ENCODE peak calls at places on chromosomes 2 and 18, in seven cellular contexts. D is glutamatergic neuron, I is dorsolateral prefrontal cortex, W is fibroblast of the aortic adventitia, X is nephron progenitor cell, T is astrocyte of the spinal cord, C is endothelial cell of umbilical vein. E is an unnamed sample.

GRCh38 chr18:8805552-8805951 is 100.2 kb downstream of the MTCL1 start:
- DNase-seq in C (no peak), W (peak), D (no peak), I (no peak), X (no peak), T (no peak), E (no peak)

GRCh38 chr2:43193996-43194869 is 32.2 kb downstream of the ZFP36L2 start:
- DNase-seq in X (no peak), W (no peak), T (no peak), C (no peak), D (no peak), I (no peak), E (no peak)

GRCh38 chr2:106192752-106193490 is 1.2 kb downstream of the UXS1 start:
- DNase-seq in X (no peak), W (peak), C (peak), I (no peak), D (no peak), T (peak), E (no peak)

GRCh38 chr18:58953627-58954026 is 89.0 kb downstream of the ZNF532 start:
- DNase-seq in I (no peak), D (no peak), C (peak), X (no peak), T (no peak), W (no peak), E (no peak)

GRCh38 chr2:234914371-234915154 is 37.3 kb upstream of the SH3BP4 start:
- DNase-seq in W (no peak), I (peak), T (no peak), X (no peak), D (no peak), C (no peak), E (no peak)

GRCh38 chr2:108129636-108130035 is 110.1 kb upstream of the SULT1C3 start:
- DNase-seq in T (no peak), D (no peak), W (no peak), X (no peak), C (no peak), I (no peak), E (no peak)

GRCh38 chr18:26865557-26865956 is at the start of gene AQP4:
- DNase-seq in W (no peak), T (no peak), D (no peak), X (peak), I (peak), C (no peak), E (no peak)

GRCh38 chr2:166158546-166158945 is 30.7 kb upstream of the SCN1A start:
- DNase-seq in W (peak), X (no peak), I (no peak), C (no peak), T (no peak), D (no peak), E (no peak)

GRCh38 chr18:76955529-76956170 is 133.3 kb downstream of the ZNF236 start:
- DNase-seq in I (no peak), X (no peak), W (no peak), D (no peak), C (no peak), T (no peak), E (no peak)

GRCh38 chr2:219656523-219656922 is 29.1 kb downstream of the SLC4A3 start:
- DNase-seq in X (no peak), C (no peak), D (no peak), I (no peak), T (peak), W (peak), E (no peak)

GRCh38 chr2:45554073-45554742 is 56.9 kb downstream of the SRBD1 start:
- DNase-seq in X (no peak), T (peak), C (no peak), I (no peak), W (peak), D (no peak), E (no peak)

GRCh38 chr2:11889101-11889850 is 142.8 kb downstream of the LPIN1 start:
- DNase-seq in X (no peak), D (no peak), C (no peak), W (no peak), T (no peak), I (no peak), E (no peak)

GRCh38 chr2:19540739-19541503 is 182.5 kb upstream of the OSR1 start:
- DNase-seq in T (peak), D (no peak), I (no peak), C (no peak), X (no peak), W (peak), E (no peak)

GRCh38 chr2:147374410-147374811 is 470.4 kb upstream of the ACVR2A start:
- DNase-seq in T (peak), W (peak), C (no peak), X (no peak), D (no peak), I (no peak), E (no peak)

GRCh38 chr2:63699549-63699839 is 110.7 kb downstream of the MDH1 start:
- DNase-seq in X (no peak), T (peak), C (no peak), W (peak), D (no peak), I (no peak), E (no peak)

GRCh38 chr2:13114391-13114790 is 397.7 kb downstream of the TRIB2 start:
- DNase-seq in T (peak), D (no peak), C (no peak), X (no peak), I (no peak), W (peak), E (no peak)

GRCh38 chr2:25215948-25216679 is 47.7 kb upstream of the POMC start:
- DNase-seq in T (peak), I (no peak), C (peak), X (peak), W (peak), D (peak), E (peak)

GRCh38 chr18:46546111-46546640 is 110.8 kb downstream of the LOXHD1 start:
- DNase-seq in C (no peak), I (no peak), D (no peak), X (no peak), W (peak), T (no peak), E (no peak)

GRCh38 chr18:22705328-22705727 is 227.8 kb upstream of the RBBP8 start:
- DNase-seq in T (peak), W (peak), X (no peak), I (no peak), C (no peak), D (no peak), E (no peak)

GRCh38 chr2:109260116-109260855 is 131.3 kb downstream of the SH3RF3 start:
- DNase-seq in T (no peak), I (no peak), C (no peak), X (no peak), D (no peak), W (no peak), E (no peak)

GRCh38 chr2:223537669-223538601 is 64.2 kb downstream of the SCG2 start:
- DNase-seq in W (peak), T (peak), C (peak), I (no peak), D (no peak), X (no peak), E (no peak)

GRCh38 chr2:151063271-151063670 is 198.4 kb downstream of the RBM43 start:
- DNase-seq in W (peak), T (peak), C (peak), X (no peak), I (no peak), D (no peak), E (no peak)

GRCh38 chr2:217325251-217325650 is 465.4 kb upstream of the TNP1 start:
- DNase-seq in W (no peak), D (no peak), I (no peak), C (no peak), T (no peak), X (no peak), E (no peak)

GRCh38 chr2:100831831-100832230 is 11.9 kb downstream of the NPAS2 start:
- DNase-seq in X (no peak), T (no peak), I (peak), W (no peak), D (no peak), C (no peak), E (no peak)

GRCh38 chr2:165505514-165505913 is 36.0 kb downstream of the CSRNP3 start:
- DNase-seq in X (no peak), I (no peak), W (peak), T (no peak), D (no peak), C (no peak), E (no peak)

GRCh38 chr2:180450841-180451240 is 443.7 kb upstream of the CWC22 start:
- DNase-seq in C (no peak), X (no peak), D (no peak), W (no peak), T (no peak), I (no peak), E (no peak)

GRCh38 chr2:180443896-180444295 is 436.8 kb upstream of the CWC22 start:
- DNase-seq in C (no peak), X (no peak), I (no peak), T (no peak), D (no peak), W (peak), E (no peak)

GRCh38 chr2:180446492-180446891 is 439.4 kb upstream of the CWC22 start:
- DNase-seq in I (no peak), W (no peak), D (no peak), T (no peak), C (no peak), X (no peak), E (no peak)

DNA sequence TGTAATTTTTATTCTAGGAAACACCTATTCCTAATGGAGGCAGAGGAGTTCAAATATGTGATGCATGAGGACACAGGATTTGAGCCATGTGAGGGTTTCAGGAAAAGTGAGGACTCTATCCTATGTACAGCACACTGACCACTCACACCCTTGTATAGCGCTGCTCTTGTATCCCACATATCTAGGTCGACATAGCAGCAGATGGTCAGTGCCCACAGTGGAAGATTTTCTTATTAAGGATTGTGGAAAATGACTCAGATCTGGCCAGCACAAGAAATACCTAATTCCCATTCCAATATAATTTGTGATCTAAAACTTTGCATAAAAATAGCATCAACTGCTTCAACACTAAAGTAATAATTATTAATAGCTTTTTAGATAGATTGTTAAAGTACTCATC is 442.1 kb upstream of the CWC22 start:
- DNase-seq in T (peak), X (no peak), D (no peak), C (no peak), W (peak), I (no peak), E (no peak)
- TF ChIP-seq CTCF in T (no peak), X (no peak), D (no peak), C (no peak), W (no peak), I (no peak), E (no peak)

GRCh38 chr18:33022370-33022769 is 249.5 kb upstream of the KLHL14 start:
- DNase-seq in X (no peak), W (no peak), D (no peak), C (no peak), T (no peak), I (no peak), E (no peak)

DNA sequence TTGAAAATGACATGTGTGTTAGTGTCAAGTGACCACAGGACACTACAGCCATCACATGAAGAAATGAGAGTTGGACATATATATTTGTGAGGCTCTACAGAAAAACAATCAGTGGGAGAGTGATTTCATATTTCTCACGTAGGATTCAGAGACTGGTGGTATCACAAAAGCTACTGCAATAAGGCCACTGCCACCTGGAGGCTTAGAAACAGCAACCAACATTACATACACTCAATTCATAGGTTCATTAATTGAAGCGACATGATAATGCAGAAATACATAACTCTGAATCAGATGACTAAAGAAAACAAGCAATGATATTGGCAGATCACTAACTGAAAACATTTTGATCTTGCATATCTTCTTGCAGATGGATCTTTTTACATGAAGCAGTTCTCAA is 248.1 kb upstream of the KLHL14 start:
- DNase-seq in T (no peak), I (no peak), X (no peak), D (no peak), W (no peak), C (no peak), E (no peak)
- TF ChIP-seq CTCF in T (no peak), I (no peak), X (no peak), D (no peak), W (no peak), C (no peak), E (no peak)

DNA sequence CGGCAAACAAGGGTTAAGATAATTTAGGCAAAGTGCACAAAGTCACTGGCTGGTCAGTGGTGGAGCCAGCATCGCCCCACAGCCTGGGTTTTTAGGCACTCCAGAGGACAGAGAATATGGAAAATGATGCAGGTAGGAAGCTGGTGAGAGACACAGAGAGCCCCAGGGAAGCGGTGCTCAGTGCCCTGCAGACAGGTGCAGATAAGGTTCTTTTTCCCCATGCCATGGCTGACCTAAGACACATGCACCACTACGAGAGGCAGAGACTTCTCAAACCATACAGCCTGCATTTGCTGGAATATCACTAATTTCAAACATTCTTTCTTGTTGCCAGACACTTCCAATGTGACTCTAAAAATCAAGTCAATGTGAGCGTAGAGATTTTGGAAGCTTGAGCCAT is 205.7 kb upstream of the APCDD1 start:
- DNase-seq in T (no peak), D (no peak), X (no peak), I (no peak), C (no peak), W (no peak), E (no peak)
- TF ChIP-seq CTCF in T (no peak), D (no peak), X (no peak), I (no peak), C (no peak), W (no peak), E (no peak)

GRCh38 chr2:96408631-96409542 is 73.3 kb downstream of the NCAPH start:
- DNase-seq in D (no peak), W (peak), I (peak), C (no peak), T (peak), X (no peak), E (no peak)
- TF ChIP-seq CTCF in D (peak), W (peak), I (no peak), C (no peak), T (no peak), X (no peak), E (no peak)

DNA sequence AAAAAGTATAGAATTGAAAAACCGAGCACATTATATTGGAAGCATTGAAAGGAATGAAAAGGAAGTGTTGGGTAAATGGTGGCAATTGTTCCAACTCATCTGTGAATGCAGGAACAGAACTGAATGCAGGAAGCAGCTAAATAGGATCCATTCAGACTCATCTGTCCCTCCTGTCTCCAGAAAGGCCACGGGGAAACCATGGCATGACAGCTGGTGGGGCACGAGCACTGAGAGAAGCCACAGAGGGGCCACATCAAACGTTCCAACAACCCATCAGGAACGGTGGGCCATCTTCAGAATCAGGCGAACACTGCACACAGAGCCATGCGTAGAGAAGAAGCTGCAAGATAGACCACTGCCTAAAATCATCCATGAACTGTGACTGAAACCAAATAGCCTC is 138.5 kb upstream of the SLC35G4 start:
- DNase-seq in X (no peak), C (no peak), T (no peak), I (no peak), D (no peak), W (no peak), E (no peak)
- TF ChIP-seq CTCF in X (no peak), C (no peak), T (no peak), I (no peak), D (no peak), W (no peak), E (no peak)

DNA sequence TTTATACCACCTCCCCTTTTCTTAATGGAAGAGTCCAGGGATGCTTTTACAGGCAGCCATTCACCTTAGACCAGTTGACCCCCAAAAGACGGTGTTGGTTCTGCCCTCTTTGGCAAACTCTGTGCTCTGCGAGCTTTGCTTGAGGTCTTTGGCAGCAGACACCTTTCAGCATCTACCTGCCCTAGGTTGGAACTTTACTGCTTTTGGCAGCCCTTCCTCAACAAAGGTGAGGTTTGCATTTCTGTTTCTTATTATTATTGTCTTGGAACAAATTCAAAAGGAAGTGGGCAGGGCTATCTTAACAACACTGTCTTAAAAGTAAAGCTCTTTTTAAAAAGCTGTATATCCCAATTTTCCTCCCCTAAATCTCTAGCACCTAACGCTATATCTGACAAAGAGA is 136.4 kb upstream of the SLC14A2 start:
- DNase-seq in I (no peak), X (no peak), C (no peak), T (no peak), D (no peak), W (no peak), E (no peak)
- TF ChIP-seq CTCF in I (no peak), X (no peak), C (no peak), T (no peak), D (no peak), W (no peak), E (no peak)